ENCODE peak calls at places on chromosomes 3 and 15, in four cellular contexts. G is right lobe of liver, K is testis, F is adrenal gland. X is an unnamed sample.

GRCh38 chr3:140843656-140844055 is 98.0 kb upstream of the SLC25A36 start:
- DNase-seq in G (no peak), F (no peak), K (no peak), X (no peak)

GRCh38 chr3:180284331-180285110 is 247.8 kb upstream of the PEX5L start:
- DNase-seq in G (no peak), K (no peak), F (no peak), X (no peak)

GRCh38 chr3:150877303-150877702 is 27.9 kb downstream of the MINDY4B start:
- DNase-seq in K (no peak), G (no peak), F (no peak), X (no peak)

GRCh38 chr15:57769266-57769665 is 62.8 kb downstream of the POLR2M start:
- DNase-seq in F (no peak), K (peak), G (no peak), X (no peak)

GRCh38 chr15:70093481-70094309 is 4.0 kb downstream of the TLE3 start:
- DNase-seq in K (no peak), F (no peak), G (no peak), X (no peak)

GRCh38 chr3:52892625-52893311 is 4.6 kb downstream of the STIMATE start:
- DNase-seq in G (no peak), F (no peak), K (no peak), X (no peak)

GRCh38 chr3:143596957-143597642 is 251.2 kb downstream of the SLC9A9 start:
- DNase-seq in G (no peak), F (no peak), K (peak), X (peak)

GRCh38 chr15:99732268-99732641 is 982 bp downstream of the LYSMD4 start:
- DNase-seq in G (no peak), F (no peak), K (peak), X (no peak)

GRCh38 chr3:60588806-60589205 is 662.4 kb downstream of the FHIT start:
- DNase-seq in G (no peak), F (no peak), K (no peak), X (no peak)

GRCh38 chr3:180855364-180855763 is 57.1 kb upstream of the FXR1 start:
- DNase-seq in K (no peak), F (no peak), G (no peak), X (no peak)

GRCh38 chr3:182711261-182711683 is 82.0 kb upstream of the ATP11B start:
- DNase-seq in K (no peak), G (no peak), F (no peak), X (no peak)

GRCh38 chr3:126763035-126763434 is 59.0 kb downstream of the CHCHD6 start:
- DNase-seq in K (no peak), G (no peak), F (no peak), X (no peak)

GRCh38 chr15:38217788-38218609 is 34.6 kb upstream of the SPRED1 start:
- DNase-seq in K (no peak), F (no peak), G (no peak), X (no peak)

GRCh38 chr15:82944840-82945239 is 7.7 kb downstream of the HOMER2 start:
- DNase-seq in G (no peak), K (no peak), F (no peak), X (no peak)

GRCh38 chr3:131503328-131503650 is 518 bp upstream of the MRPL3 start:
- DNase-seq in F (no peak), K (no peak), G (no peak), X (no peak)

GRCh38 chr3:193805448-193805847 is 212.4 kb downstream of the OPA1 start:
- DNase-seq in K (no peak), F (peak), G (no peak), X (no peak)

GRCh38 chr3:48938156-48938555 is 19.5 kb downstream of the ARIH2 start:
- DNase-seq in K (no peak), G (no peak), F (no peak), X (no peak)

GRCh38 chr15:57218826-57219576 is 157.3 kb upstream of the CGNL1 start:
- DNase-seq in K (no peak), F (no peak), G (no peak), X (no peak)

GRCh38 chr15:64305261-64305660 is 50.7 kb downstream of the CSNK1G1 start:
- DNase-seq in F (no peak), G (no peak), K (no peak), X (no peak)

GRCh38 chr15:68812596-68813548 is 7.8 kb downstream of the ANP32A start:
- DNase-seq in G (no peak), F (no peak), K (no peak), X (no peak)

GRCh38 chr3:28840976-28841376 is 439.9 kb upstream of the RBMS3 start:
- DNase-seq in F (no peak), G (no peak), K (no peak), X (no peak)

GRCh38 chr15:89787946-89788345 is 11.8 kb downstream of the MESP2 start:
- DNase-seq in F (no peak), G (no peak), K (no peak), X (no peak)

GRCh38 chr15:89792106-89792805 is 16.1 kb downstream of the MESP2 start:
- DNase-seq in G (peak), K (no peak), F (no peak), X (no peak)

GRCh38 chr15:89790206-89790605 is 14.1 kb downstream of the MESP2 start:
- DNase-seq in K (no peak), F (no peak), G (peak), X (no peak)

GRCh38 chr15:89794627-89795241 is 18.6 kb downstream of the MESP2 start:
- DNase-seq in K (no peak), F (no peak), G (no peak), X (no peak)

GRCh38 chr15:89790661-89791060 is 14.5 kb downstream of the MESP2 start:
- DNase-seq in F (no peak), K (no peak), G (peak), X (no peak)
- H3K27ac ChIP-seq in F (no peak), K (no peak), G (no peak), X (no peak)

GRCh38 chr3:47163990-47164848 is at the start of gene SETD2:
- DNase-seq in K (peak), F (peak), G (peak), X (peak)
- TF ChIP-seq CTCF in K (peak), F (no peak), G (peak), X (peak)

GRCh38 chr3:16176391-16177030 is 2.0 kb downstream of the GALNT15 start:
- DNase-seq in F (no peak), K (no peak), G (no peak), X (peak)

GRCh38 chr3:16174976-16175901 is 759 bp downstream of the GALNT15 start:
- DNase-seq in K (no peak), F (no peak), G (no peak), X (peak)

GRCh38 chr3:16173696-16174355 is 654 bp upstream of the GALNT15 start:
- DNase-seq in G (no peak), F (no peak), K (no peak), X (peak)

GRCh38 chr3:16171825-16172224 is 2.7 kb upstream of the GALNT15 start:
- DNase-seq in F (no peak), G (peak), K (no peak), X (peak)

DNA sequence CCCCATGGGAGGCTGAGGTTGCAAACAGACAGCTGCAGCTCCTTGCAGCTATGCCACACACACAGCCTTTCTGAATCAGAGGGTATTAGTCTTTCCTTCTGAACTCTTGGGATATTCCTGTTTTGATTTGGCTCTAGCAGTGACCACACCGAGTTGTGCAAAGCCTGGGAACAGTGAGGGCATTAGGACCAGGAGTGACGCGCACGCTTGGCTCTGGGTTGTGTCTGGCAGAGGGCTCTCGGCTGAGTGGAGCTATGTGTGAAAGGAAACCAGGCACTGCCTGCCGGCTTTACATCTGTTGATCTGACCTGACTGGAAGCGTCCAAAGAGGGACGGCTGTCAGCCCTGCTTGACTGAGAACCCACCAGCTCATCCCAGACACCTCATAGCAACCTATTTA is at the start of gene GALNT15:
- DNase-seq in K (peak), F (peak), G (peak), X (peak)
- TF ChIP-seq POLR2A in K (no peak), F (no peak), G (no peak), X (peak)

DNA sequence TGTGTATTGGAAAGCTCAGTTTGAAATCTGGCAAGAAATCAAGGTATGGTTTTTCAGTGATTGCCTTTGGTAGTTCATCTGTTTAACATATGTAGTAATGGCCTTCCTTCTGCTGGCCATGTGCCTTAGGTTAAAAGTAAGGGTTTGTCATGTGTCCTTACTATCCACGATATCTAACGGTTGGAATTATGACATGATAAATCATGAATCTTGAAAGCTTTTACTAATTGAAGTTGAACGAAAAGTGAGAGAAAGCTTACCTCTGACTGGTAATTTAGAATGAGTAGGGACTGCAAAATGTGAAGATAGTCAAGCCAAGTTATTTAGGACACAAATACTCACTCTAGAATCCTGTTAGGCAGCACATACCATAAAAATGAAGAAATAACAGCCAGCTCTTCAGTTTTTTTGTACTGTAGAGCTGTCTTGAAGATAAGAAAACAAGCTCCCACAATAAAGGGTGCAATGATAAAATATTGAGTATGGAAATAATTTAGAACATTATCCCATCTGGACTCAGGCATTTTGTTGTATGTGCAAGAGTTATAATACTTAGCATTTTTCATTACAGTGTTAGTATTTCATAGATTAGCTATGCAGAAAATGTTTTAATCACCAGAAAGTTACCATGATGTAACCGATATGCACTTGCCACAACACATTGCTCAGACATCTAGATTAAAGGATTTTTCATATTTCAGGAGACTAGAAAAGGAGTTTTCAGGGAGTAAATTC is 303.4 kb downstream of the ZNF385D start:
- DNase-seq in G (no peak), K (no peak), F (no peak), X (no peak)
- H3K27ac ChIP-seq in G (no peak), K (no peak), F (no peak), X (no peak)

GRCh38 chr3:184241447-184242296 is 7.1 kb downstream of the ALG3 start:
- DNase-seq in G (peak), F (peak), K (peak), X (no peak)
- TF ChIP-seq CTCF in G (peak), F (peak), K (peak), X (peak)

DNA sequence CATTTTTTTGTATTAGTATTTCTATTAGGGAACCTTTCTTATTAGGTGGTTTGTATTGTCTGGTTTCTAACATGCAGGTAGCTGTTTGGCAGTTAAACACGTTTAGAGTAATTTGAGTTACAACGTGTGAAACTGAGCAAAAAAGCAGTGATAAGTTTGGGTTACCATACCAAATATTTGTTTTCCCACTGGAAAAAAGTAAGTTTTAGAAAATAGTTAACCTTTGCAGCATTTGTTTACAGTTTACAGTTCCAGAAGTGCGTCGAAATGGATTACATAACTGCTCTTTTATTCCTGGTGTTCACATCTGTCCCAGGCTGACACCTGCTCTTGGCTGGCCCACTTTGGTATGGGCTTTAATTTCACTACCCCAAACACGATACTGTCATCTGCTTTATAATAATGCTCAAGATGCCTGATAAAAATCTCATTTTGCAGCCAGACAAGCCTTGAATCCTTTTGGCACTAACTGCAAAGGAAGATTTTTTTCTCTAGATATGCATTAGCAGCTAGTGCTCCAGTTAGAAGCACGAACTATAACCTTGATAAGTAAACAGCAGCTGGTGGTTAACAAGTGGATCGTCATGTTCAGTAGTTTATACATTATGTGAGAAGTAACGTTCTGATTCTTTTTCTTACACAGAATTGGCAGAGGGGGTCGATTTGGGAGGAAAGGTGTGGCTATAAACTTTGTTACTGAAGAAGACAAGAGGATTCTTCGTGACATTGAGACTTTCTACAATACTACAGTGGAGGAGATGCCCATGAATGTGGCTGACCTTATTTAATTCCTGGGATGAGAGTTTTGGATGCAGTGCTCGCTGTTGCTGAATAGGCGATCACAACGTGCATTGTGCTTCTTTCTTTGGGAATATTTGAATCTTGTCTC is 5.3 kb downstream of the EIF4A2 start:
- DNase-seq in K (no peak), G (no peak), F (no peak), X (no peak)
- TF ChIP-seq POLR2A in K (no peak), G (no peak), F (no peak), X (no peak)